ENCODE peak calls at places on chromosomes 11 and 22, in seven cellular contexts. A, I, H, S, X, O and L are unnamed samples.

GRCh38 chr11:10807629-10808552 is 835 bp downstream of the EIF4G2 start:
- DNase-seq in X (peak), S (peak), H (peak), I (peak), A (peak), O (peak), L (peak)

GRCh38 chr11:111604392-111605009 is 2.3 kb downstream of the SIK2 start:
- DNase-seq in H (peak), X (peak), A (peak), I (peak), S (peak), O (no peak), L (peak)

GRCh38 chr11:13140028-13140870 is 131.1 kb downstream of the RASSF10 start:
- DNase-seq in A (peak), O (no peak), X (peak), S (peak), I (peak), H (no peak), L (no peak)

GRCh38 chr11:69137148-69137844 is 18.4 kb upstream of the SMIM38 start:
- DNase-seq in O (no peak), I (peak), S (no peak), H (no peak), X (no peak), A (no peak), L (no peak)

GRCh38 chr22:44422742-44423370 is 75.2 kb downstream of the RTL6 start:
- DNase-seq in X (no peak), A (no peak), I (no peak), H (no peak), S (no peak), O (no peak), L (no peak)

GRCh38 chr11:67302571-67303131 is 679 bp upstream of the SSH3 start:
- DNase-seq in S (no peak), X (peak), H (no peak), A (peak), O (no peak), I (peak), L (no peak)

GRCh38 chr22:48959496-48959895 is 868.2 kb downstream of the BRD1 start:
- DNase-seq in I (no peak), H (no peak), S (no peak), O (no peak), X (no peak), A (no peak), L (no peak)

GRCh38 chr11:117862753-117863152 is 13.7 kb downstream of the FXYD6 start:
- DNase-seq in H (no peak), A (no peak), S (no peak), I (no peak), O (no peak), X (no peak), L (no peak)

GRCh38 chr11:73379189-73379880 is 3.1 kb downstream of the RELT start:
- DNase-seq in I (no peak), X (no peak), S (no peak), H (no peak), O (no peak), A (no peak), L (no peak)

GRCh38 chr11:15969701-15970329 is 386.5 kb downstream of the SOX6 start:
- DNase-seq in I (no peak), A (no peak), S (peak), O (no peak), H (peak), X (no peak), L (no peak)

GRCh38 chr11:74840486-74840885 is 91.8 kb downstream of the RNF169 start:
- DNase-seq in O (no peak), H (no peak), S (no peak), I (no peak), X (no peak), A (no peak), L (no peak)

GRCh38 chr11:114059278-114059983 is at the start of gene ZBTB16:
- DNase-seq in A (no peak), H (peak), X (peak), I (no peak), S (no peak), O (peak), L (peak)

GRCh38 chr11:67119577-67120391 is 721 bp downstream of the KDM2A start:
- DNase-seq in I (peak), A (peak), X (peak), S (no peak), H (peak), O (no peak), L (no peak)

GRCh38 chr22:48045369-48045768 is 1282.9 kb downstream of the TBC1D22A start:
- DNase-seq in X (no peak), S (no peak), I (no peak), H (no peak), O (no peak), A (no peak), L (no peak)

GRCh38 chr11:120883404-120884135 is 140.3 kb upstream of the TBCEL start:
- DNase-seq in O (peak), X (no peak), I (no peak), H (peak), S (peak), A (no peak), L (peak)